ENCODE peak calls at places on chromosomes 2 and 18, in seven cellular contexts. U is A549, X is K562, L is SK-N-SH, H is GM12878, G is H1, A is HepG2. J is an unnamed sample.

GRCh38 chr2:30204281-30204680 is 27.1 kb upstream of the LBH start:
- DNase-seq in U (no peak), X (no peak), L (no peak), H (no peak), G (no peak), A (no peak), J (no peak)

GRCh38 chr18:33210575-33211189 is 229.8 kb downstream of the CCDC178 start:
- DNase-seq in U (no peak), X (no peak), L (peak; percentile 12), H (no peak), G (no peak), A (peak; percentile 3), J (peak; percentile 22)

GRCh38 chr2:229714080-229714735 is at the start of gene DNER:
- DNase-seq in U (peak; percentile 35), X (peak; percentile 74), L (peak; percentile 94), H (no peak), G (no peak), A (no peak), J (no peak)

GRCh38 chr2:146982393-146982846 is 862.4 kb upstream of the ACVR2A start:
- DNase-seq in U (no peak), X (no peak), L (no peak), H (no peak), G (no peak), A (no peak), J (peak; percentile 69)

GRCh38 chr2:36561223-36561944 is 36.6 kb downstream of the FEZ2 start:
- DNase-seq in U (peak; percentile 72), X (no peak), L (no peak), H (no peak), G (peak; percentile 17), A (peak; percentile 18), J (peak; percentile 93)

GRCh38 chr2:43224131-43224570 is 2.3 kb downstream of the ZFP36L2 start:
- DNase-seq in U (no peak), X (peak; percentile 55), L (peak; percentile 70), H (no peak), G (no peak), A (peak; percentile 71), J (peak; percentile 72)

GRCh38 chr2:10499911-10500521 is 51.9 kb upstream of the ODC1 start:
- DNase-seq in U (no peak), X (no peak), L (no peak), H (no peak), G (no peak), A (no peak), J (no peak)

GRCh38 chr2:100192825-100193224 is 50.4 kb upstream of the AFF3 start:
- DNase-seq in U (no peak), X (no peak), L (no peak), H (no peak), G (no peak), A (no peak), J (no peak)

GRCh38 chr2:157160131-157160530 is 97.4 kb upstream of the GALNT5 start:
- DNase-seq in U (no peak), X (no peak), L (no peak), H (no peak), G (no peak), A (no peak), J (no peak)

GRCh38 chr2:173427887-173428683 is 73.4 kb downstream of the CDCA7 start:
- DNase-seq in U (no peak), X (no peak), L (no peak), H (no peak), G (no peak), A (peak; percentile 21), J (peak; percentile 51)

GRCh38 chr2:36965751-36966369 is 476 bp downstream of the STRN start:
- DNase-seq in U (peak; percentile 46), X (peak; percentile 67), L (peak; percentile 88), H (no peak), G (peak; percentile 53), A (no peak), J (no peak)

GRCh38 chr2:133235959-133236358 is 332.3 kb downstream of the NCKAP5 start:
- DNase-seq in U (no peak), X (no peak), L (no peak), H (no peak), G (no peak), A (no peak), J (peak; percentile 87)

GRCh38 chr2:59176737-59177136 is 935.6 kb upstream of the FANCL start:
- DNase-seq in U (no peak), X (no peak), L (no peak), H (no peak), G (no peak), A (no peak), J (no peak)

GRCh38 chr18:65352183-65352582 is 398.6 kb upstream of the CDH7 start:
- DNase-seq in U (no peak), X (no peak), L (no peak), H (no peak), G (no peak), A (no peak), J (no peak)

GRCh38 chr2:52144588-52144987 is 1112.7 kb upstream of the NRXN1 start:
- DNase-seq in U (no peak), X (no peak), L (no peak), H (no peak), G (no peak), A (no peak), J (peak; percentile 1)

GRCh38 chr2:26562811-26563645 is 78.1 kb downstream of the CIB4 start:
- DNase-seq in U (peak; percentile 35), X (no peak), L (no peak), H (no peak), G (no peak), A (no peak), J (no peak)

GRCh38 chr2:178530625-178531142 is 50.4 kb downstream of the PLEKHA3 start:
- DNase-seq in U (no peak), X (no peak), L (no peak), H (peak; percentile 96), G (no peak), A (no peak), J (no peak)

GRCh38 chr2:109318150-109318948 is 189.3 kb downstream of the SH3RF3 start:
- DNase-seq in U (no peak), X (no peak), L (peak; percentile 82), H (no peak), G (no peak), A (peak; percentile 20), J (peak; percentile 98)

DNA sequence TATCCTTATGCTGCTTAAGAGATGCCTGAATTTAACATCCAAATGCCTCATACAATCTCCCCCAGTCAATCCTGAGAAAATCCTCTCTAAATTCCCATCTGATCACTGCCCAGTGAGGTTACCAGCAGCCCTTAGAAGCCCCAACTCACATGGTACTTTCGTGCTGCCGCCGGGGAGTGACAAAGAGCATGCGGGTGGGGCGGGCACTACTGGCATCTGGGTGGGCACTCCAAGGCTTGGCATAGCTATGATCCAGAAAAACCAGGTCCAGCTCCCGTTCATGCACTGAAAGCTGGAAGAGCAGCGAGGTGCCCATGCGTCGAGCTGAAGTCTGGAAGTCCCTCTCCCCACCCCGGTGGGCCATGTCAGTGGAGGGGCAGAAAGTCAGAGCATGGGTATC is 1.3 kb downstream of the KANSL3 start:
- DNase-seq in U (no peak), X (no peak), L (peak; percentile 32), H (no peak), G (no peak), A (no peak), J (no peak)
- TF ChIP-seq USF2 in U (no peak), X (no peak), L (no peak), H (no peak), G (no peak), A (no peak), J (no peak)

DNA sequence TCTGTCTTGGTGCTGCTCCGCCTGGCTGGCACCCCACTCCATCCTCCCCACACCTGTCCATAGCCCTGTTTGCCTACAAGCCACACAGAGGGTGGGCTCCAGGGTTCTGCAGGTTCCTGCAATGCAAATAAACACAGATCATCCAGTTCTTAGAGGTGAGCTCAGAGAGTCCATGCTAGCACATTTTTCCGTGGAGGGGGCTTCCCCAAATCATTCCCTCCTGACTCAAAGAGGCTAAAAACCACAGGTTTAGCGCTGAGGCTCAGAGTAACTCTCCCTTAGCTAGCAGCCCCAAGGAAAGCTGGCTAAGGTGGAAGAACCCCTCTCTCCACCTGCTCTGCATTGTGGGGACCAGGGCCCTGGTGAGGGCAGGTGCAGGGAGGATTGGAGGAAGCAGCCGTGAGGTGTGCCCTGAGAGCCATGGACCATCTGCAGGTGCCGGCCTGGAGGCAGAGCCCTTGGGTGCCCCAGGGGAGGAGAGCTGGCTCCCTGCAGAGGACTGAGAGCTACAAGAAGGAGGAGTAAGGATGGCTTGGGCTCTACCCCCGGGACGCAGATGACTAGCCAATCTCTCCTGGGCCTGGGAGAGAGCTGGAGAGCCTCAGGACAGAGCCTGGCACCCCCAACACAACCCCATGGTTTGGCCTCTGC is 23.8 kb upstream of the TEX44 start:
- DNase-seq in U (no peak), X (no peak), L (no peak), H (no peak), G (no peak), A (no peak), J (no peak)
- TF ChIP-seq RAD21 in U (no peak), X (no peak), L (no peak), H (no peak), G (no peak), A (no peak), J (no peak)

GRCh38 chr2:232365621-232366321 is 12.8 kb upstream of the ALPP start:
- DNase-seq in U (peak; percentile 52), X (peak; percentile 23), L (peak; percentile 73), H (no peak), G (no peak), A (peak; percentile 62), J (peak; percentile 21)
- TF ChIP-seq USF2 in U (no peak), X (no peak), L (no peak), H (no peak), G (no peak), A (no peak), J (no peak)

GRCh38 chr2:69383178-69383812 is 3.7 kb downstream of the GFPT1 start:
- DNase-seq in U (no peak), X (no peak), L (no peak), H (no peak), G (no peak), A (no peak), J (no peak)

GRCh38 chr2:69385443-69386151 is 1.4 kb downstream of the GFPT1 start:
- DNase-seq in U (no peak), X (peak; percentile 22), L (no peak), H (no peak), G (no peak), A (no peak), J (peak; percentile 35)

GRCh38 chr2:69386376-69386775 is 651 bp downstream of the GFPT1 start:
- DNase-seq in U (no peak), X (no peak), L (peak; percentile 26), H (no peak), G (no peak), A (peak; percentile 24), J (no peak)

GRCh38 chr2:69382547-69382946 is 4.5 kb downstream of the GFPT1 start:
- DNase-seq in U (no peak), X (no peak), L (no peak), H (no peak), G (no peak), A (no peak), J (no peak)

DNA sequence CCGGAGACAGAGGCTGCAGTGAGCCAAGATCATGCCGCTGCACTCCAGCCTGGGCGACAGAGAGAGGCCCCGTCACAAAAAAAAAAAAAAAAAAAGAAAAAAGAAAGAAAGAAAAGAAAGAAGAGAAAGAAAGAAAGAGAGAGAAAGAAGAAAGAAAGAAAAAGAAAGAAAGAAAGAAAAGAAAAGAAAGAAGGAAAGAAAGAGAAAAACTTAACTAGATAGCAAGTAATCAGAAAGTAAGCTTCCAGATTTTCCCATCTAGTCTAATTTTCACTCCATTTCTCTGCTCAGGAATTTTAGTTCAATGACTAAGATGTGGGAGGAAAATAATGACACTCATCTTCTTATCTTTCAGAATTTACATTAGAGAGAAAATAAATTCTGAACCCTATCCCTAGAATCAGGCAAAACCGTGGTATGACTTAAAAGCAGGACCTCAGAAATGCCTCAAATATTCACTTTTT is 2.4 kb downstream of the GFPT1 start:
- DNase-seq in U (no peak), X (no peak), L (no peak), H (no peak), G (no peak), A (no peak), J (peak; percentile 56)
- TF ChIP-seq RAD21 in U (no peak), X (no peak), L (no peak), H (no peak), G (no peak), A (no peak), J (no peak)